ENCODE peak calls at places on chromosome 1, in eight cellular contexts. One of them, this sample, is unnamed.

GRCh38 chr1:168408531-168409242 is 128.0 kb downstream of the TBX19 start:
- DNase-seq in RWPE1: peak
- DNase-seq in GM12891: no peak
- DNase-seq in left ventricle myocardium superior: no peak
- DNase-seq in naive thymus-derived CD4-positive, alpha-beta T cell: no peak
- DNase-seq in GM04503: no peak
- DNase-seq in endodermal cell: peak
- DNase-seq in mammary epithelial cell: peak
- DNase-seq in this sample: peak

GRCh38 chr1:86110451-86111129 is 46.0 kb downstream of the COL24A1 start:
- DNase-seq in GM04503: no peak
- DNase-seq in left ventricle myocardium superior: no peak
- DNase-seq in naive thymus-derived CD4-positive, alpha-beta T cell: no peak
- DNase-seq in RWPE1: no peak
- DNase-seq in mammary epithelial cell: no peak
- DNase-seq in endodermal cell: no peak
- DNase-seq in GM12891: no peak
- DNase-seq in this sample: no peak

GRCh38 chr1:2601721-2602303 is 15.2 kb downstream of the PRXL2B start:
- DNase-seq in endodermal cell: peak
- DNase-seq in GM04503: no peak
- DNase-seq in GM12891: no peak
- DNase-seq in naive thymus-derived CD4-positive, alpha-beta T cell: no peak
- DNase-seq in left ventricle myocardium superior: peak
- DNase-seq in RWPE1: no peak
- DNase-seq in mammary epithelial cell: no peak
- DNase-seq in this sample: no peak

GRCh38 chr1:19448491-19449439 is 36.6 kb downstream of the CAPZB start:
- DNase-seq in naive thymus-derived CD4-positive, alpha-beta T cell: no peak
- DNase-seq in RWPE1: peak
- DNase-seq in GM12891: no peak
- DNase-seq in mammary epithelial cell: peak
- DNase-seq in left ventricle myocardium superior: peak
- DNase-seq in GM04503: peak
- DNase-seq in endodermal cell: peak
- DNase-seq in this sample: no peak

GRCh38 chr1:52266507-52266906 is 99.5 kb downstream of the CC2D1B start:
- DNase-seq in left ventricle myocardium superior: no peak
- DNase-seq in naive thymus-derived CD4-positive, alpha-beta T cell: no peak
- DNase-seq in endodermal cell: no peak
- DNase-seq in GM12891: no peak
- DNase-seq in RWPE1: no peak
- DNase-seq in mammary epithelial cell: no peak
- DNase-seq in GM04503: no peak
- DNase-seq in this sample: no peak

GRCh38 chr1:113021430-113022085 is 51.4 kb upstream of the LRIG2 start:
- DNase-seq in mammary epithelial cell: peak
- DNase-seq in endodermal cell: no peak
- DNase-seq in GM04503: peak
- DNase-seq in naive thymus-derived CD4-positive, alpha-beta T cell: no peak
- DNase-seq in GM12891: no peak
- DNase-seq in RWPE1: peak
- DNase-seq in left ventricle myocardium superior: no peak
- DNase-seq in this sample: no peak

GRCh38 chr1:226691257-226691656 is 47.8 kb downstream of the ITPKB start:
- DNase-seq in naive thymus-derived CD4-positive, alpha-beta T cell: no peak
- DNase-seq in GM12891: no peak
- DNase-seq in mammary epithelial cell: no peak
- DNase-seq in GM04503: no peak
- DNase-seq in left ventricle myocardium superior: no peak
- DNase-seq in RWPE1: no peak
- DNase-seq in endodermal cell: no peak
- DNase-seq in this sample: no peak

GRCh38 chr1:75423136-75423535 is 187.8 kb downstream of the SLC44A5 start:
- DNase-seq in naive thymus-derived CD4-positive, alpha-beta T cell: no peak
- DNase-seq in endodermal cell: no peak
- DNase-seq in left ventricle myocardium superior: no peak
- DNase-seq in RWPE1: no peak
- DNase-seq in GM12891: no peak
- DNase-seq in GM04503: no peak
- DNase-seq in mammary epithelial cell: no peak
- DNase-seq in this sample: no peak

GRCh38 chr1:42258218-42258617 is 76.8 kb downstream of the FOXJ3 start:
- DNase-seq in naive thymus-derived CD4-positive, alpha-beta T cell: no peak
- DNase-seq in RWPE1: no peak
- DNase-seq in mammary epithelial cell: no peak
- DNase-seq in left ventricle myocardium superior: no peak
- DNase-seq in endodermal cell: no peak
- DNase-seq in GM12891: no peak
- DNase-seq in GM04503: no peak
- DNase-seq in this sample: no peak

GRCh38 chr1:171426645-171427044 is 58.7 kb upstream of the PRRC2C start:
- DNase-seq in GM04503: no peak
- DNase-seq in endodermal cell: no peak
- DNase-seq in mammary epithelial cell: no peak
- DNase-seq in GM12891: no peak
- DNase-seq in RWPE1: no peak
- DNase-seq in left ventricle myocardium superior: no peak
- DNase-seq in naive thymus-derived CD4-positive, alpha-beta T cell: no peak
- DNase-seq in this sample: no peak

GRCh38 chr1:18903313-18903671 is 937 bp upstream of the ALDH4A1 start:
- DNase-seq in endodermal cell: no peak
- DNase-seq in left ventricle myocardium superior: no peak
- DNase-seq in GM12891: no peak
- DNase-seq in GM04503: no peak
- DNase-seq in mammary epithelial cell: no peak
- DNase-seq in naive thymus-derived CD4-positive, alpha-beta T cell: no peak
- DNase-seq in RWPE1: no peak
- DNase-seq in this sample: no peak